ENCODE peak calls at places on chromosomes 3 and 15, in five cellular contexts. U, M, S, T and F are unnamed samples.
A peak's percentile ranks its signal among the peaks of the same experiment; 100 is the strongest.

GRCh38 chr3:42751609-42752008 is 21.4 kb downstream of the CCDC13 start:
- DNase-seq in U (no peak), M (no peak), S (no peak), T (no peak), F (no peak)

GRCh38 chr3:161117646-161118045 is 12.5 kb upstream of the B3GALNT1 start:
- DNase-seq in U (no peak), M (no peak), S (no peak), T (no peak), F (no peak)

GRCh38 chr15:62644874-62645755 is 397.4 kb upstream of the TPM1 start:
- DNase-seq in U (no peak), M (peak; percentile 53), S (no peak), T (no peak), F (no peak)

GRCh38 chr3:185696039-185696438 is 109.9 kb downstream of the SENP2 start:
- DNase-seq in U (no peak), M (no peak), S (no peak), T (no peak), F (no peak)

GRCh38 chr3:31288224-31288623 is 244.5 kb upstream of the STT3B start:
- DNase-seq in U (no peak), M (no peak), S (no peak), T (no peak), F (no peak)

GRCh38 chr3:42831321-42831713 is 22.1 kb downstream of the ACKR2 start:
- DNase-seq in U (peak; percentile 64), M (peak; percentile 57), S (peak; percentile 88), T (peak; percentile 73), F (peak; percentile 64)

GRCh38 chr15:101014921-101015841 is 96.0 kb downstream of the LRRK1 start:
- DNase-seq in U (peak; percentile 51), M (peak; percentile 86), S (peak; percentile 87), T (peak; percentile 83), F (peak; percentile 82)

GRCh38 chr3:134143828-134144390 is 106.8 kb downstream of the RYK start:
- DNase-seq in U (no peak), M (no peak), S (no peak), T (no peak), F (no peak)

GRCh38 chr3:193788189-193788946 is 195.4 kb downstream of the OPA1 start:
- DNase-seq in U (no peak), M (peak; percentile 79), S (peak; percentile 73), T (peak; percentile 67), F (peak; percentile 50)

GRCh38 chr3:11186771-11187170 is 32.5 kb downstream of the HRH1 start:
- DNase-seq in U (no peak), M (no peak), S (no peak), T (no peak), F (no peak)

GRCh38 chr3:16550676-16551341 is 37.3 kb upstream of the RFTN1 start:
- DNase-seq in U (peak; percentile 77), M (peak; percentile 84), S (peak; percentile 73), T (peak; percentile 58), F (peak; percentile 60)

GRCh38 chr3:47613723-47614122 is 35.1 kb upstream of the CSPG5 start:
- DNase-seq in U (no peak), M (no peak), S (no peak), T (no peak), F (no peak)

GRCh38 chr15:41936649-41937567 is 35.4 kb downstream of the EHD4 start:
- DNase-seq in U (peak; percentile 81), M (no peak), S (no peak), T (peak; percentile 81), F (peak; percentile 51)

GRCh38 chr15:85955501-85956391 is 123.9 kb upstream of the AGBL1 start:
- DNase-seq in U (no peak), M (no peak), S (no peak), T (no peak), F (no peak)

GRCh38 chr15:34708422-34708821 is 46.4 kb downstream of the GJD2 start:
- DNase-seq in U (no peak), M (peak; percentile 63), S (no peak), T (no peak), F (no peak)

GRCh38 chr15:79967331-79968182 is 3.4 kb downstream of the BCL2A1 start:
- DNase-seq in U (no peak), M (no peak), S (no peak), T (no peak), F (no peak)

GRCh38 chr3:134677196-134677986 is 26.6 kb upstream of the KY start:
- DNase-seq in U (no peak), M (no peak), S (peak; percentile 80), T (no peak), F (no peak)

GRCh38 chr3:194133661-194134230 is 2.2 kb upstream of the HES1 start:
- DNase-seq in U (no peak), M (no peak), S (peak; percentile 61), T (peak; percentile 82), F (peak; percentile 82)

GRCh38 chr15:101562428-101563059 is 73.0 kb upstream of the PCSK6 start:
- DNase-seq in U (no peak), M (no peak), S (no peak), T (no peak), F (no peak)

GRCh38 chr3:139121513-139122220 is 77.0 kb upstream of the PRR23C start:
- DNase-seq in U (no peak), M (no peak), S (no peak), T (no peak), F (no peak)